ENCODE peak calls at places on chromosomes 13 and 19, in six cellular contexts. Q is aorta; X is tibial nerve; P is esophagus muscularis mucosa; T is CD8-positive, alpha-beta T cell; J is GM23248. M is an unnamed sample.

GRCh38 chr19:604355-604754 is 14.7 kb downstream of the HCN2 start:
- DNase-seq in Q (no peak), X (no peak), P (no peak), T (no peak), J (peak; percentile 30), M (no peak)

GRCh38 chr13:93146584-93147292 is 79.9 kb upstream of the GPC6 start:
- DNase-seq in Q (no peak), X (no peak), P (no peak), T (no peak), J (peak; percentile 47), M (no peak)

GRCh38 chr13:74274946-74275345 is 140.7 kb upstream of the KLF12 start:
- DNase-seq in Q (no peak), X (no peak), P (no peak), T (no peak), J (peak; percentile 9), M (no peak)

GRCh38 chr13:22076658-22077057 is 405.8 kb downstream of the FGF9 start:
- DNase-seq in Q (no peak), X (no peak), P (no peak), T (no peak), J (no peak), M (no peak)

GRCh38 chr19:8238251-8238650 is 29.1 kb downstream of the CERS4 start:
- DNase-seq in Q (no peak), X (no peak), P (no peak), T (no peak), J (no peak), M (no peak)

GRCh38 chr19:55230780-55231179 is 2.2 kb upstream of the TMEM86B start:
- DNase-seq in Q (peak; percentile 17), X (no peak), P (no peak), T (no peak), J (no peak), M (no peak)

GRCh38 chr19:750640-751423 is at the start of gene MISP:
- DNase-seq in Q (no peak), X (no peak), P (no peak), T (no peak), J (no peak), M (no peak)

GRCh38 chr13:71797487-71797886 is 69.5 kb downstream of the DACH1 start:
- DNase-seq in Q (no peak), X (no peak), P (no peak), T (no peak), J (no peak), M (no peak)

GRCh38 chr19:36986601-36987000 is 70.5 kb downstream of the ZNF568 start:
- DNase-seq in Q (no peak), X (no peak), P (no peak), T (no peak), J (no peak), M (no peak)

GRCh38 chr19:31335716-31336115 is 13.5 kb downstream of the TSHZ3 start:
- DNase-seq in Q (no peak), X (no peak), P (no peak), T (no peak), J (no peak), M (no peak)

GRCh38 chr19:31317098-31317497 is 32.1 kb downstream of the TSHZ3 start:
- DNase-seq in Q (no peak), X (no peak), P (no peak), T (no peak), J (peak; percentile 29), M (no peak)

GRCh38 chr19:55259540-55260210 is 858 bp upstream of the PPP6R1 start:
- DNase-seq in Q (no peak), X (peak; percentile 24), P (no peak), T (no peak), J (no peak), M (no peak)

GRCh38 chr13:108220042-108220441 is 1.9 kb downstream of the ABHD13 start:
- DNase-seq in Q (no peak), X (no peak), P (no peak), T (no peak), J (no peak), M (no peak)

GRCh38 chr19:383922-384800 is 24.8 kb downstream of the C2CD4C start:
- DNase-seq in Q (peak; percentile 34), X (no peak), P (no peak), T (no peak), J (peak; percentile 25), M (no peak)

GRCh38 chr13:70128098-70128497 is 19.8 kb upstream of the KLHL1 start:
- DNase-seq in Q (no peak), X (no peak), P (no peak), T (no peak), J (no peak), M (no peak)

GRCh38 chr19:52444506-52444905 is 8.8 kb upstream of the ZNF578 start:
- DNase-seq in Q (no peak), X (no peak), P (no peak), T (no peak), J (no peak), M (no peak)

GRCh38 chr19:52442179-52442578 is 11.2 kb upstream of the ZNF578 start:
- DNase-seq in Q (no peak), X (no peak), P (no peak), T (no peak), J (no peak), M (no peak)
- H3K9me3 ChIP-seq in Q (peaks cover 17% of the 10 kb centered on the region), X (peaks cover 92% of the 10 kb centered on the region), P (peaks cover 63% of the 10 kb centered on the region), T (no peaks in the 10 kb centered on the region), J (no peaks in the 10 kb centered on the region), M (peaks cover 28% of the 10 kb centered on the region)

GRCh38 chr19:40035996-40036395 is 20.0 kb downstream of the ZNF780B start:
- DNase-seq in Q (no peak), X (no peak), P (no peak), T (no peak), J (no peak), M (no peak)
- H3K9me3 ChIP-seq in Q (peaks cover 15% of the 10 kb centered on the region), X (peaks cover 71% of the 10 kb centered on the region), P (peaks cover 70% of the 10 kb centered on the region), T (peaks cover 47% of the 10 kb centered on the region), J (peaks cover 5% of the 10 kb centered on the region), M (peaks cover 83% of the 10 kb centered on the region)

DNA sequence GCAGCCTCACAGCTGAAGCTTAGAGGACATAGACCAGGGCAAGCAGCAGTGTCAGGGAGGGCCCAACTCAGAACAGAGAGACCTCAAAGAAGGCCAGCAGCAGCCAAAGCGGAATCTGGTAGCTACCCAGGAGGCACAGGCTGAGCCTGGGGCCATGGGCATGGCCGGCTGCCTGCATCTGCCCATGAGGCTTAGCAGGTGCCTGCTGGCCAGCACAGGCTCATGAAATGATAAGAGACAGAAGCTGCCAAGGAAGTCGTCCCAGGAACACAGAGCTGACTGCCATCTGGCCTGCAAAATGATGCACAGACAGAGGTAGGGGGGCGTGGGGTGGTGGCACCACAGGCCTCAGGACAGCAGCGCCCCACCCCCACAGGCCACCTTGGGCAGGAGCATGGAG is 29.2 kb downstream of the TUBA3C start:
- DNase-seq in Q (no peak), X (no peak), P (no peak), T (no peak), J (no peak), M (no peak)
- H3K9me3 ChIP-seq in Q (peaks cover 3% of the 10 kb centered on the region), X (peaks cover 16% of the 10 kb centered on the region), P (no peaks in the 10 kb centered on the region), T (no peaks in the 10 kb centered on the region), J (no peaks in the 10 kb centered on the region), M (no peaks in the 10 kb centered on the region)

GRCh38 chr13:57724486-57725272 is 93.1 kb downstream of the PCDH17 start:
- DNase-seq in Q (no peak), X (no peak), P (no peak), T (no peak), J (no peak), M (no peak)

GRCh38 chr13:57725480-57725879 is 93.9 kb downstream of the PCDH17 start:
- DNase-seq in Q (no peak), X (no peak), P (no peak), T (no peak), J (no peak), M (no peak)
- H3K9me3 ChIP-seq in Q (peaks cover 1% of the 10 kb centered on the region), X (no peaks in the 10 kb centered on the region), P (no peaks in the 10 kb centered on the region), T (no peaks in the 10 kb centered on the region), J (peaks cover under 1% of the 10 kb centered on the region), M (no peaks in the 10 kb centered on the region)

DNA sequence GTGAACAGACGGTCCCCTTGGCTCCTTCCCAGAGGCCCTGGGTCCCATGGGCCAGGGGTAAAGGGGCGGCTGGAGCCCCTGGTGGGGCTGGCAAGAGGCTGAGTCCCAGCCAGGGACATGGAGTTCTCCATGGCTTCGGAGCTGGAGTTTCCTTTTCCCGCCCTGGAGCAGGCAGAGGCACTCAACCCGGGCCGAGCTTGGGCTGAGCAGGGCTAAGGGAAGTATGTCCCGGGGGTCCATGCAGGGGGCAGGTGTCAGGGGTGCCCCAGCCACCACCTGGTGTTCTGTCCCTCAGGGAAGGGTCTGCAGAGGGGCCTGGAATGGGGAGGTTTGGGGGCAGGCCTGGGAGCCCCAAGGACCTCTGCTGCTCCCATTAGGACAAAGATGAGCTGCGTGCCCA is 54.0 kb upstream of the TPM4 start:
- DNase-seq in Q (no peak), X (no peak), P (no peak), T (no peak), J (no peak), M (no peak)
- H3K9me3 ChIP-seq in Q (no peaks in the 10 kb centered on the region), X (no peaks in the 10 kb centered on the region), P (no peaks in the 10 kb centered on the region), T (no peaks in the 10 kb centered on the region), J (no peaks in the 10 kb centered on the region), M (no peaks in the 10 kb centered on the region)

DNA sequence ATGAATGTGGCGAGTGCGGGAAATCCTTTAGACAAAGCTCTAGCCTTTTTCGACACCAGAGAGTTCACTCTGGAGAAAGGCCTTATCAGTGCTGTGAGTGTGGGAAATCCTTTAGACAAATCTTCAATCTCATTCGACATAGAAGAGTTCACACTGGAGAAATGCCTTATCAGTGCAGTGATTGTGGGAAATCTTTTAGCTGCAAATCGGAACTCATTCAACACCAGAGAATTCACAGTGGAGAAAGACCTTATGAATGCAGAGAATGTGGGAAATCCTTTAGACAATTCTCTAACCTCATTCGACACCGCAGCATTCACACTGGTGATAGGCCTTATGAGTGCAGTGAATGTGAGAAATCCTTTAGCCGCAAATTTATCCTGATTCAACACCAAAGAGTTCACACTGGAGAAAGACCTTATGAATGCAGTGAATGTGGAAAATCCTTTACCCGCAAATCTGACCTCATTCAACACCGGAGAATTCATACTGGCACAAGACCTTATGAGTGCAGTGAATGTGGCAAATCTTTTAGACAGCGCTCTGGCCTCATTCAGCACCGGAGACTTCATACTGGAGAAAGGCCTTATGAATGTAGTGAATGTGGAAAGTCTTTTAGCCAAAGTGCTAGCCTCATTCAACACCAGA is 5.7 kb downstream of the ZNF551 start:
- DNase-seq in Q (no peak), X (no peak), P (no peak), T (no peak), J (no peak), M (no peak)
- H3K9me3 ChIP-seq in Q (peaks cover 53% of the 10 kb centered on the region), X (peaks cover 100% of the 10 kb centered on the region), P (peaks cover 63% of the 10 kb centered on the region), T (peaks cover 72% of the 10 kb centered on the region), J (no peaks in the 10 kb centered on the region), M (peaks cover 14% of the 10 kb centered on the region)

GRCh38 chr13:21055016-21055415 is 6.4 kb downstream of the LATS2 start:
- DNase-seq in Q (no peak), X (no peak), P (no peak), T (no peak), J (peak; percentile 74), M (no peak)

GRCh38 chr13:21053231-21053630 is 8.2 kb downstream of the LATS2 start:
- DNase-seq in Q (no peak), X (no peak), P (no peak), T (no peak), J (no peak), M (no peak)

GRCh38 chr13:21055511-21056045 is 5.8 kb downstream of the LATS2 start:
- DNase-seq in Q (no peak), X (no peak), P (no peak), T (no peak), J (peak; percentile 43), M (no peak)

GRCh38 chr13:21051675-21052074 is 9.7 kb downstream of the LATS2 start:
- DNase-seq in Q (no peak), X (no peak), P (no peak), T (no peak), J (no peak), M (no peak)

GRCh38 chr13:21054313-21054712 is 7.1 kb downstream of the LATS2 start:
- DNase-seq in Q (no peak), X (no peak), P (no peak), T (no peak), J (no peak), M (no peak)
- H3K9me3 ChIP-seq in Q (no peaks in the 10 kb centered on the region), X (no peaks in the 10 kb centered on the region), P (no peaks in the 10 kb centered on the region), T (no peaks in the 10 kb centered on the region), J (no peaks in the 10 kb centered on the region), M (no peaks in the 10 kb centered on the region)

GRCh38 chr19:58002384-58003152 is at the start of gene ZNF606:
- DNase-seq in Q (peak; percentile 92), X (peak; percentile 66), P (peak; percentile 93), T (peak; percentile 90), J (peak; percentile 96), M (peak; percentile 93)
- H3K9me3 ChIP-seq in Q (peaks cover 21% of the 10 kb centered on the region), X (peaks cover 77% of the 10 kb centered on the region), P (peaks cover 49% of the 10 kb centered on the region), T (peaks cover 22% of the 10 kb centered on the region), J (no peaks in the 10 kb centered on the region), M (peaks cover 12% of the 10 kb centered on the region)